ENCODE peak calls at places on chromosomes 6 and 20, in eight cellular contexts. K is GM12865, G is AG10803, I is cardiac fibroblast, U is stomach, L is NB4, A is fibroblast of pulmonary artery, X is left lung. Y is an unnamed sample.

GRCh38 chr6:130043344-130043743 is 25.0 kb downstream of the L3MBTL3 start:
- DNase-seq in K (no peak), G (no peak), I (no peak), U (no peak), L (no peak), A (no peak), X (no peak), Y (no peak)

GRCh38 chr6:349491-349921 is 42.0 kb upstream of the IRF4 start:
- DNase-seq in K (no peak), G (no peak), I (no peak), U (no peak), L (no peak), A (no peak), X (no peak), Y (no peak)

GRCh38 chr20:53785320-53785719 is 191.7 kb upstream of the ZNF217 start:
- DNase-seq in K (no peak), G (no peak), I (no peak), U (no peak), L (no peak), A (no peak), X (no peak), Y (no peak)

GRCh38 chr6:119757467-119757866 is 407.9 kb upstream of the MAN1A1 start:
- DNase-seq in K (no peak), G (no peak), I (no peak), U (no peak), L (no peak), A (no peak), X (no peak), Y (peak)

GRCh38 chr6:49551126-49551865 is 828 bp downstream of the C6orf141 start:
- DNase-seq in K (no peak), G (peak), I (peak), U (no peak), L (no peak), A (no peak), X (peak), Y (peak)

GRCh38 chr6:12051861-12052368 is 39.8 kb downstream of the HIVEP1 start:
- DNase-seq in K (peak), G (peak), I (no peak), U (no peak), L (peak), A (no peak), X (no peak), Y (no peak)

GRCh38 chr6:36289281-36290018 is 19.6 kb downstream of the PNPLA1 start:
- DNase-seq in K (no peak), G (no peak), I (no peak), U (no peak), L (no peak), A (no peak), X (no peak), Y (peak)

GRCh38 chr20:1202762-1203504 is at the start of gene C20orf202:
- DNase-seq in K (no peak), G (no peak), I (no peak), U (no peak), L (no peak), A (no peak), X (no peak), Y (no peak)

GRCh38 chr6:118932421-118932820 is 2.5 kb downstream of the MCM9 start:
- DNase-seq in K (no peak), G (no peak), I (no peak), U (no peak), L (no peak), A (no peak), X (no peak), Y (no peak)

GRCh38 chr6:147279423-147279822 is 75.2 kb downstream of the STXBP5 start:
- DNase-seq in K (no peak), G (peak), I (peak), U (no peak), L (no peak), A (peak), X (no peak), Y (peak)

GRCh38 chr6:12851123-12851695 is 134.6 kb downstream of the PHACTR1 start:
- DNase-seq in K (no peak), G (peak), I (peak), U (no peak), L (no peak), A (peak), X (no peak), Y (peak)

GRCh38 chr6:36777806-36778205 is 61.4 kb downstream of the CPNE5 start:
- DNase-seq in K (no peak), G (no peak), I (no peak), U (no peak), L (peak), A (no peak), X (no peak), Y (no peak)

GRCh38 chr6:103113416-103113815 is 1719.9 kb downstream of the GRIK2 start:
- DNase-seq in K (no peak), G (no peak), I (no peak), U (no peak), L (no peak), A (no peak), X (no peak), Y (peak)

GRCh38 chr20:1435337-1435699 is 31.3 kb downstream of the NSFL1C start:
- DNase-seq in K (no peak), G (no peak), I (no peak), U (no peak), L (no peak), A (no peak), X (no peak), Y (no peak)

GRCh38 chr6:87925373-87926060 is 122.1 kb upstream of the SPACA1 start:
- DNase-seq in K (peak), G (no peak), I (no peak), U (peak), L (no peak), A (no peak), X (no peak), Y (no peak)

GRCh38 chr6:5401845-5402738 is 140.8 kb downstream of the FARS2 start:
- DNase-seq in K (peak), G (peak), I (peak), U (no peak), L (peak), A (peak), X (no peak), Y (peak)

GRCh38 chr6:34476462-34476861 is 10.6 kb downstream of the PACSIN1 start:
- DNase-seq in K (no peak), G (no peak), I (no peak), U (no peak), L (no peak), A (no peak), X (no peak), Y (no peak)

GRCh38 chr20:19021406-19022117 is 190.9 kb upstream of the SLC24A3 start:
- DNase-seq in K (no peak), G (no peak), I (no peak), U (no peak), L (no peak), A (no peak), X (no peak), Y (no peak)

GRCh38 chr20:19022791-19023448 is 189.5 kb upstream of the SLC24A3 start:
- DNase-seq in K (no peak), G (no peak), I (no peak), U (no peak), L (no peak), A (no peak), X (no peak), Y (no peak)

GRCh38 chr20:19022118-19022575 is 190.3 kb upstream of the SLC24A3 start:
- DNase-seq in K (no peak), G (no peak), I (no peak), U (no peak), L (no peak), A (no peak), X (no peak), Y (no peak)

GRCh38 chr20:19017104-19017690 is 195.2 kb upstream of the SLC24A3 start:
- DNase-seq in K (no peak), G (no peak), I (no peak), U (no peak), L (peak), A (no peak), X (no peak), Y (no peak)

GRCh38 chr20:19019734-19020364 is 192.6 kb upstream of the SLC24A3 start:
- DNase-seq in K (no peak), G (no peak), I (no peak), U (no peak), L (no peak), A (no peak), X (no peak), Y (no peak)
- TF ChIP-seq CTCF in K (no peak), G (no peak), I (no peak), U (no peak), L (peak), A (no peak), X (no peak), Y (no peak)

DNA sequence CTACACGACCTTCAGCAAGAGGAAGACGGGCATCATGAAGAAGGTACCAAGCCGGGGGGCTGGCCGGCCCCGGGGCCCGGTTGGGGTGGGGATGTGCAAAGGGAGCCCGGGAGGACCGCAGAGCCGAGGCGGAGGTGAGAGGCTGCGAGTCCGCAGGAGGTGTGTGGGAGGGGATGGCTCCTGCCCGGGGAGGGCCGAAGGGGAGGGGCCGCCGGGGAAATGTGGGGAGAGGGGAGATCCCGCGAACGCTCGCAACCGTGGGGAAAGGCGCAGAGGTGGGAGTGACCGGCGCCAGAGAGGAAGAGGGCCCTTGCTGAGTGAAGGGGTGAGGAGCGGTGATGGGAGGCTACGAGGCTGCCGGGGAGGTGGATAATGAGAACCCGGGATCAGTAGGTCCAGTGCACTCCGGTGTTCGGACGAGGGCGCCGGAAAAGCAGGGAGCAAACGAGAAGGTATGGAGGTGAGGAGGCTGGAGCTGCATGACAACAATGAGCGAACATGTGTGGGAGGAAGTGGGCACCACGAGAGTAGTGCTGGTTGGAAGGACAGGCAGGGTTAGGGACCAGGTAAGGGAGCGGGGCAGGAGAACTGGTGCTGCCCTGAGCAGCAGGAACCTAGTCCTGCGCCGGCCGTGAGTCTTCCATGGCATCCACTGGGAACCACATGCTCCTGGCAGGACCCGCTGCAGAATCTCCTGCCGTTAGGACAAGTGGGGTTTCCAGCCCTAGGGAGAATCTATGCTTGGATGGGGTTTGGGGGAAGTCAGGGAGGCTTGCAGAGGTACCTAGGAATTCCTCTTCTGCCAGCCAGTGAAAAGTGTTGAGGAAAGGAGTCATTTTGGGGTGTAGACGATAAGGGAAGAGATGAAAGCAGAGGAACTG is 1.3 kb downstream of the SRF start:
- DNase-seq in K (peak), G (no peak), I (peak), U (peak), L (peak), A (peak), X (peak), Y (peak)
- TF ChIP-seq CTCF in K (no peak), G (no peak), I (no peak), U (no peak), L (no peak), A (no peak), X (no peak), Y (no peak)

DNA sequence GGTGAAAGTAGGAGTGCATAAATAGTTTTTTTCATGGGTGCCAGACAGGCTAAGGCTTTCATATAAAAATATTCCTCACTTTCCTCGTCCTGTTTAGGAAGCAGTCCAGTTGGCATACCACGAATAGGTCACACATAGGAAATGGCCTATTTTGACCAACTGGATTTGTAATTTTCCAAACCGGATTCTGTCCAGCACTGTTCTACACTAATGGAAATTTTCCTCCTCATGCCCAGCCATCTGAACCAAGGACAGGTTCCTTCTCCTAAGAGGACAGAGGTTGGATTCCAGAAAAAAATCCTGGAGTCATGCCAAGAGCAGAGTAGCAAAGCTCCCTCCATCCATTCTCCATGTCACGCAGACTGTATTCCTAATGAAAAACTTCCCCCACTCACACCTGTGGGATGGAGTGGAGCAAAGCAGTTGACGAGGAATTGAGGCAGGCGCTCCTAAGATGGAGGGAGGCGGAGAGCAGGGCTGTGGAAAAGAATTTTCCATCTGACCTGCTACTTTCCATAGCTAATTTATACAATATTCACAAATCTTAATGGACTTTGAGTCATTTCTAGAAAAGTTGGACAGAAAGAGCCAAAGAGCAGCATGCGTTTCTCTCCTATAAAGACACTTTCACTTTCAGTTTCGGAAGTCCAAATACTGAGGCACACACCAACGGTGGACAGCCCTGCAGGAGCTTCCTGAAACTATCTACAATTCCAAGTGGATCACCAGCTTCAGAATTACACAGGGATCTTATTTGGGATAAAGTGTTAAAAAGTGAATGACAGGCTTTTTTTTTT is 43.3 kb downstream of the PANK2 start:
- DNase-seq in K (no peak), G (peak), I (peak), U (no peak), L (no peak), A (no peak), X (no peak), Y (peak)
- TF ChIP-seq CTCF in K (no peak), G (no peak), I (no peak), U (no peak), L (no peak), A (no peak), X (no peak), Y (no peak)

DNA sequence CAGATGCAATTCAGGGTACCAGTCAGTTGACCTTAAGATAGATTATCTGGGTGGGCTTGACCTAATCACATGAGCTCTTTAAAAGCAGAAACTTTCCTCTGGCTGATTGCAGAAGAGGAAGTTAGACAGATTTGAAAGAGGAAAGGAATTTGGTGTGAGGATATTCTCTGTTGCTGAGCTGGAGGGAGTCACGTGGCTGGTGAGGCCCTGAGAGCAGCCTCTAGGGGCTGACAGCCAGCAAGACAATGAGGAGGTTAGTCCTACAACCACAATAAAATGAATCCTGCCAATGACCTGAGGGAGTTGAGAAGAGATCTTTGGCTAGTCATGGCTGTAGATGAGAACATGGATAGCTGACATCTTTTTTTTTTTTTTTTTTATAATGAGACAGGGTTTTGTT is 87.0 kb upstream of the B3GAT2 start:
- DNase-seq in K (no peak), G (no peak), I (peak), U (no peak), L (peak), A (peak), X (no peak), Y (no peak)
- TF ChIP-seq CTCF in K (no peak), G (no peak), I (peak), U (no peak), L (no peak), A (no peak), X (no peak), Y (no peak)